ENCODE peak calls at places on chromosomes 6 and 20, in nine cellular contexts. S, A, R, W, L, K, D, V and Z are unnamed samples.

GRCh38 chr20:3222635-3223600 is 13.6 kb downstream of the ITPA start:
- DNase-seq in S (no peak), A (peak; percentile 97), R (no peak), W (peak; percentile 83), L (no peak), K (no peak), D (no peak), V (peak; percentile 88), Z (no peak)

GRCh38 chr20:10316582-10316981 is 98.0 kb downstream of the SNAP25 start:
- DNase-seq in S (no peak), A (peak; percentile 57), R (no peak), W (no peak), L (no peak), K (peak; percentile 27), D (peak; percentile 35), V (no peak), Z (no peak)

GRCh38 chr6:117477988-117478852 is 4.3 kb upstream of the DCBLD1 start:
- DNase-seq in S (no peak), A (no peak), R (no peak), W (peak; percentile 55), L (no peak), K (peak; percentile 23), D (peak; percentile 43), V (no peak), Z (no peak)

GRCh38 chr6:132664309-132665034 is 5.5 kb upstream of the TAAR1 start:
- DNase-seq in S (no peak), A (no peak), R (no peak), W (no peak), L (no peak), K (no peak), D (no peak), V (no peak), Z (no peak)

GRCh38 chr6:154143753-154144152 is 104.7 kb downstream of the OPRM1 start:
- DNase-seq in S (no peak), A (no peak), R (no peak), W (no peak), L (no peak), K (no peak), D (no peak), V (no peak), Z (no peak)

GRCh38 chr6:124866040-124866439 is 96.2 kb upstream of the RNF217 start:
- DNase-seq in S (no peak), A (no peak), R (no peak), W (no peak), L (no peak), K (no peak), D (no peak), V (no peak), Z (no peak)

GRCh38 chr20:35334511-35335101 is 42.4 kb upstream of the FAM83C start:
- DNase-seq in S (no peak), A (no peak), R (no peak), W (no peak), L (no peak), K (no peak), D (no peak), V (no peak), Z (no peak)

GRCh38 chr6:148265058-148265457 is 77.6 kb upstream of the SASH1 start:
- DNase-seq in S (no peak), A (peak; percentile 63), R (no peak), W (no peak), L (no peak), K (no peak), D (no peak), V (no peak), Z (no peak)

GRCh38 chr6:40822619-40823018 is 216.4 kb downstream of the UNC5CL start:
- DNase-seq in S (no peak), A (no peak), R (no peak), W (no peak), L (no peak), K (no peak), D (no peak), V (no peak), Z (peak; percentile 39)

GRCh38 chr6:10627800-10628199 is 66.6 kb downstream of the C6orf52 start:
- DNase-seq in S (no peak), A (no peak), R (no peak), W (no peak), L (no peak), K (no peak), D (no peak), V (no peak), Z (no peak)

GRCh38 chr6:16179970-16180431 is 51.1 kb downstream of the MYLIP start:
- DNase-seq in S (no peak), A (no peak), R (no peak), W (no peak), L (no peak), K (peak; percentile 10), D (no peak), V (no peak), Z (no peak)

GRCh38 chr6:170417881-170418280 is 111.3 kb downstream of the FAM120B start:
- DNase-seq in S (no peak), A (no peak), R (no peak), W (no peak), L (no peak), K (no peak), D (no peak), V (peak; percentile 31), Z (no peak)

GRCh38 chr6:163494279-163494727 is 79.8 kb downstream of the QKI start:
- DNase-seq in S (no peak), A (peak; percentile 86), R (peak; percentile 23), W (no peak), L (peak; percentile 32), K (no peak), D (no peak), V (no peak), Z (peak; percentile 24)

GRCh38 chr20:20003088-20003954 is 13.8 kb upstream of the NAA20 start:
- DNase-seq in S (no peak), A (no peak), R (no peak), W (peak; percentile 40), L (peak; percentile 15), K (peak; percentile 74), D (peak; percentile 65), V (no peak), Z (no peak)

GRCh38 chr20:38692436-38693411 is 31.6 kb upstream of the SLC32A1 start:
- DNase-seq in S (peak; percentile 70), A (peak; percentile 80), R (peak; percentile 36), W (peak; percentile 50), L (peak; percentile 56), K (peak; percentile 37), D (peak; percentile 62), V (no peak), Z (peak; percentile 49)

GRCh38 chr6:42229720-42230119 is 12.1 kb upstream of the MRPS10 start:
- DNase-seq in S (no peak), A (no peak), R (no peak), W (no peak), L (no peak), K (no peak), D (no peak), V (no peak), Z (no peak)

GRCh38 chr6:42232035-42232434 is 14.4 kb upstream of the MRPS10 start:
- DNase-seq in S (no peak), A (no peak), R (no peak), W (no peak), L (no peak), K (no peak), D (no peak), V (no peak), Z (no peak)

GRCh38 chr6:42227173-42227850 is 9.7 kb upstream of the MRPS10 start:
- DNase-seq in S (no peak), A (peak; percentile 82), R (no peak), W (no peak), L (no peak), K (no peak), D (no peak), V (no peak), Z (no peak)

GRCh38 chr6:42228305-42228704 is 10.6 kb upstream of the MRPS10 start:
- DNase-seq in S (no peak), A (no peak), R (no peak), W (no peak), L (no peak), K (no peak), D (no peak), V (no peak), Z (no peak)

GRCh38 chr6:42230320-42231034 is 12.8 kb upstream of the MRPS10 start:
- DNase-seq in S (no peak), A (peak; percentile 66), R (no peak), W (no peak), L (no peak), K (no peak), D (peak; percentile 20), V (no peak), Z (no peak)
- TF ChIP-seq CTCF in S (peak; percentile 53), A (peak; percentile 88), R (peak; percentile 53), W (peak; percentile 32), L (peak; percentile 46), K (no peak), D (peak; percentile 22), V (no peak), Z (peak; percentile 39)

GRCh38 chr20:1382670-1383069 is 10.2 kb downstream of the FKBP1A start:
- DNase-seq in S (no peak), A (no peak), R (no peak), W (no peak), L (no peak), K (no peak), D (peak; percentile 34), V (no peak), Z (no peak)
- TF ChIP-seq CTCF in S (no peak), A (no peak), R (no peak), W (no peak), L (no peak), K (no peak), D (no peak), V (no peak), Z (no peak)

GRCh38 chr6:99338188-99338587 is 11.3 kb downstream of the FAXC start:
- DNase-seq in S (no peak), A (no peak), R (no peak), W (no peak), L (no peak), K (no peak), D (no peak), V (no peak), Z (no peak)

GRCh38 chr6:99331531-99331930 is 17.9 kb downstream of the FAXC start:
- DNase-seq in S (no peak), A (no peak), R (no peak), W (no peak), L (no peak), K (peak; percentile 17), D (no peak), V (no peak), Z (no peak)

GRCh38 chr6:99333068-99333467 is 16.4 kb downstream of the FAXC start:
- DNase-seq in S (no peak), A (no peak), R (no peak), W (peak; percentile 86), L (no peak), K (no peak), D (no peak), V (no peak), Z (no peak)

GRCh38 chr6:99330159-99330558 is 19.3 kb downstream of the FAXC start:
- DNase-seq in S (peak; percentile 42), A (peak; percentile 73), R (peak; percentile 41), W (peak; percentile 78), L (peak; percentile 57), K (peak; percentile 62), D (peak; percentile 57), V (no peak), Z (peak; percentile 64)

GRCh38 chr6:99334526-99335127 is 14.8 kb downstream of the FAXC start:
- DNase-seq in S (peak; percentile 34), A (peak; percentile 64), R (peak; percentile 30), W (peak; percentile 65), L (peak; percentile 43), K (peak; percentile 47), D (peak; percentile 49), V (no peak), Z (peak; percentile 52)
- TF ChIP-seq CTCF in S (peak; percentile 67), A (peak; percentile 75), R (peak; percentile 78), W (no peak), L (peak; percentile 74), K (peak; percentile 79), D (peak; percentile 37), V (no peak), Z (peak; percentile 77)

GRCh38 chr6:168865-169455 is 123.3 kb upstream of the DUSP22 start:
- DNase-seq in S (peak; percentile 16), A (peak; percentile 81), R (peak; percentile 30), W (peak; percentile 46), L (peak; percentile 38), K (no peak), D (peak; percentile 37), V (no peak), Z (peak; percentile 56)
- TF ChIP-seq CTCF in S (peak; percentile 45), A (peak; percentile 80), R (peak; percentile 48), W (peak; percentile 21), L (peak; percentile 54), K (peak; percentile 28), D (peak; percentile 46), V (no peak), Z (peak; percentile 70)